ENCODE peak calls at places on chromosomes 4 and X, in eight cellular contexts. One of them, this sample, is unnamed.

GRCh38 chr4:3473251-3473942 is 10.3 kb downstream of the DOK7 start:
- DNase-seq in astrocyte of the spinal cord: no peak
- DNase-seq in OCI-LY7: no peak
- DNase-seq in uterus: no peak
- DNase-seq in NB4: no peak
- DNase-seq in mucosa of descending colon: no peak
- DNase-seq in vagina: no peak
- DNase-seq in astrocyte: no peak
- DNase-seq in this sample: no peak

GRCh38 chr4:57190651-57191481 is 80.7 kb upstream of the IGFBP7 start:
- DNase-seq in astrocyte of the spinal cord: peak; percentile 28
- DNase-seq in OCI-LY7: peak; percentile 31
- DNase-seq in uterus: no peak
- DNase-seq in NB4: peak; percentile 55
- DNase-seq in mucosa of descending colon: peak; percentile 47
- DNase-seq in vagina: no peak
- DNase-seq in astrocyte: peak; percentile 24
- DNase-seq in this sample: peak; percentile 47

GRCh38 chr4:92825785-92826184 is 522.0 kb downstream of the GRID2 start:
- DNase-seq in astrocyte of the spinal cord: no peak
- DNase-seq in OCI-LY7: no peak
- DNase-seq in uterus: no peak
- DNase-seq in NB4: no peak
- DNase-seq in mucosa of descending colon: no peak
- DNase-seq in vagina: no peak
- DNase-seq in astrocyte: no peak
- DNase-seq in this sample: no peak

GRCh38 chr4:80006935-80007744 is 65.9 kb downstream of the ANTXR2 start:
- DNase-seq in astrocyte of the spinal cord: peak; percentile 49
- DNase-seq in OCI-LY7: no peak
- DNase-seq in uterus: peak; percentile 31
- DNase-seq in NB4: peak; percentile 44
- DNase-seq in mucosa of descending colon: no peak
- DNase-seq in vagina: no peak
- DNase-seq in astrocyte: no peak
- DNase-seq in this sample: peak; percentile 81

GRCh38 chr4:47926667-47927258 is 12.4 kb upstream of the NFXL1 start:
- DNase-seq in astrocyte of the spinal cord: peak; percentile 42
- DNase-seq in OCI-LY7: peak; percentile 65
- DNase-seq in uterus: peak; percentile 21
- DNase-seq in NB4: peak; percentile 44
- DNase-seq in mucosa of descending colon: peak; percentile 64
- DNase-seq in vagina: no peak
- DNase-seq in astrocyte: peak; percentile 32
- DNase-seq in this sample: peak; percentile 67

GRCh38 chrX:12767856-12768255 is 23.4 kb upstream of the PRPS2 start:
- DNase-seq in astrocyte of the spinal cord: no peak
- DNase-seq in OCI-LY7: no peak
- DNase-seq in uterus: no peak
- DNase-seq in NB4: no peak
- DNase-seq in mucosa of descending colon: no peak
- DNase-seq in vagina: no peak
- DNase-seq in astrocyte: no peak
- DNase-seq in this sample: no peak

GRCh38 chrX:65610040-65610439 is 57.4 kb upstream of the MSN start:
- DNase-seq in astrocyte of the spinal cord: no peak
- DNase-seq in OCI-LY7: no peak
- DNase-seq in uterus: no peak
- DNase-seq in NB4: peak; percentile 89
- DNase-seq in mucosa of descending colon: no peak
- DNase-seq in vagina: no peak
- DNase-seq in astrocyte: no peak
- DNase-seq in this sample: peak; percentile 77

GRCh38 chr4:88792821-88793220 is 95.2 kb upstream of the NAP1L5 start:
- DNase-seq in astrocyte of the spinal cord: peak; percentile 48
- DNase-seq in OCI-LY7: no peak
- DNase-seq in uterus: no peak
- DNase-seq in NB4: no peak
- DNase-seq in mucosa of descending colon: no peak
- DNase-seq in vagina: no peak
- DNase-seq in astrocyte: peak; percentile 74
- DNase-seq in this sample: no peak

GRCh38 chrX:13369541-13370140 is 49.8 kb upstream of the ATXN3L start:
- DNase-seq in astrocyte of the spinal cord: no peak
- DNase-seq in OCI-LY7: no peak
- DNase-seq in uterus: no peak
- DNase-seq in NB4: no peak
- DNase-seq in mucosa of descending colon: no peak
- DNase-seq in vagina: no peak
- DNase-seq in astrocyte: no peak
- DNase-seq in this sample: no peak

GRCh38 chr4:44145868-44146267 is 302.7 kb downstream of the KCTD8 start:
- DNase-seq in astrocyte of the spinal cord: peak; percentile 58
- DNase-seq in OCI-LY7: no peak
- DNase-seq in uterus: no peak
- DNase-seq in NB4: peak; percentile 4
- DNase-seq in mucosa of descending colon: no peak
- DNase-seq in vagina: no peak
- DNase-seq in astrocyte: peak; percentile 36
- DNase-seq in this sample: peak; percentile 65

GRCh38 chr4:153773236-153773690 is 13.4 kb upstream of the RNF175 start:
- DNase-seq in astrocyte of the spinal cord: no peak
- DNase-seq in OCI-LY7: no peak
- DNase-seq in uterus: no peak
- DNase-seq in NB4: peak; percentile 46
- DNase-seq in mucosa of descending colon: no peak
- DNase-seq in vagina: no peak
- DNase-seq in astrocyte: no peak
- DNase-seq in this sample: no peak

GRCh38 chrX:17039826-17040225 is 93.4 kb downstream of the REPS2 start:
- DNase-seq in astrocyte of the spinal cord: peak; percentile 66
- DNase-seq in OCI-LY7: no peak
- DNase-seq in uterus: no peak
- DNase-seq in NB4: no peak
- DNase-seq in mucosa of descending colon: no peak
- DNase-seq in vagina: no peak
- DNase-seq in astrocyte: peak; percentile 79
- DNase-seq in this sample: peak; percentile 60

GRCh38 chr4:43325220-43325967 is 432.9 kb downstream of the GRXCR1 start:
- DNase-seq in astrocyte of the spinal cord: peak; percentile 22
- DNase-seq in OCI-LY7: no peak
- DNase-seq in uterus: no peak
- DNase-seq in NB4: peak; percentile 4
- DNase-seq in mucosa of descending colon: no peak
- DNase-seq in vagina: no peak
- DNase-seq in astrocyte: peak; percentile 47
- DNase-seq in this sample: no peak

GRCh38 chr4:119300388-119301131 is 21.4 kb downstream of the FABP2 start:
- DNase-seq in astrocyte of the spinal cord: peak; percentile 93
- DNase-seq in OCI-LY7: peak; percentile 93
- DNase-seq in uterus: peak; percentile 90
- DNase-seq in NB4: peak; percentile 95
- DNase-seq in mucosa of descending colon: peak; percentile 97
- DNase-seq in vagina: no peak
- DNase-seq in astrocyte: peak; percentile 81
- DNase-seq in this sample: peak; percentile 92
- TF ChIP-seq CTCF in astrocyte of the spinal cord: no peak
- TF ChIP-seq CTCF in OCI-LY7: peak; percentile 39
- TF ChIP-seq CTCF in uterus: no peak
- TF ChIP-seq CTCF in NB4: no peak
- TF ChIP-seq CTCF in mucosa of descending colon: peak; percentile 9
- TF ChIP-seq CTCF in vagina: no peak
- TF ChIP-seq CTCF in astrocyte: no peak
- TF ChIP-seq CTCF in this sample: peak; percentile 7

GRCh38 chr4:677431-678293 is 3.3 kb downstream of the MYL5 start:
- DNase-seq in astrocyte of the spinal cord: no peak
- DNase-seq in OCI-LY7: peak; percentile 71
- DNase-seq in uterus: no peak
- DNase-seq in NB4: peak; percentile 59
- DNase-seq in mucosa of descending colon: peak; percentile 92
- DNase-seq in vagina: no peak
- DNase-seq in astrocyte: no peak
- DNase-seq in this sample: no peak

GRCh38 chr4:675036-675804 is 878 bp downstream of the MYL5 start:
- DNase-seq in astrocyte of the spinal cord: no peak
- DNase-seq in OCI-LY7: peak; percentile 45
- DNase-seq in uterus: no peak
- DNase-seq in NB4: peak; percentile 69
- DNase-seq in mucosa of descending colon: peak; percentile 23
- DNase-seq in vagina: no peak
- DNase-seq in astrocyte: no peak
- DNase-seq in this sample: no peak

GRCh38 chr4:676871-677235 is 2.5 kb downstream of the MYL5 start:
- DNase-seq in astrocyte of the spinal cord: no peak
- DNase-seq in OCI-LY7: peak; percentile 89
- DNase-seq in uterus: no peak
- DNase-seq in NB4: no peak
- DNase-seq in mucosa of descending colon: peak; percentile 22
- DNase-seq in vagina: no peak
- DNase-seq in astrocyte: no peak
- DNase-seq in this sample: no peak

GRCh38 chr4:674172-675035 is at the start of the genes ATP5ME and MYL5:
- DNase-seq in astrocyte of the spinal cord: peak; percentile 96
- DNase-seq in OCI-LY7: peak; percentile 98
- DNase-seq in uterus: peak; percentile 96
- DNase-seq in NB4: peak; percentile 97
- DNase-seq in mucosa of descending colon: peak; percentile 96
- DNase-seq in vagina: no peak
- DNase-seq in astrocyte: peak; percentile 84
- DNase-seq in this sample: peak; percentile 97

DNA sequence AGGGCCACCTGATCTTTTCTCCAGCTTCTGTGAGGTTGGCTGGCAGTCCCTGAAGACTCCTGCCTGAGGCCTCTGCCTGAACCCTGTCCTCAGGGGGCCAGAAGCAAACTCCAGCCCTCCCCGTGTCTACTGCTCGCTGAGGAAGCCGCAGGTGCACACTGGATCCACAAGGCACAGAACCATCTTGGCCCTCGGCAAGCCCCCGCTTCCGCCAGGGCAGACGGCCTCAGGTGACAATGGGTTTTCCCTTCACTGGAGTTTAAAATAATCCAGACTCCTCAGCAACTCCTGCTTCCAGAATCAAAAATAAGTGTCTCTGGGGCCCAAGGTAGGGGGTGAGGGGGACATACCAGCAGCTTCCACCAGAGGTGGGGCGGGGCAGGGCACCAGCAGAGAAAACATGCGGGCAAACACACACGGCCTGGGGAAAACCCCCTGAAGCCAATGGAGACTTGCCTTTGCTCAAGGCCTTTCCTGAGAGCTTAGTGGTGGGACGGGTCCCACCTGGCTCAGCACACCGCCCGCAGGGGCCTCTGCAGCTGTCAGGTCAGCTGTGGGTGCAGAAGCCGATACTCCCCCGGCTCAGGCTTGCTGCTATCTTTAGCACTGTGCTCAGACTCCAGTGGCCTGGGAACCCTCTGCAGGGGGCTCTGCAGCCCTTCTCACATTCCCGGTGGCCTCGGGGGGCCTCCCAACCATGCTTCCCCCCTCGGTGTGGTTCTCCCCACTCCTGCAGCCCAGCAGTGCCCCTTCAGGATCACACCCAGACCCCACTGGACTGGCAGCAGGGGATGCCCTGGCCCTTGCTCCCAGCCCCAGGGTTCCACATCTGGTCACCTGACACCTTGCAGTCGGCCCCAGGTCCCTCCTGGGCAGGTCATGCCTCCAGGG is 1.9 kb downstream of the MYL5 start:
- DNase-seq in astrocyte of the spinal cord: no peak
- DNase-seq in OCI-LY7: peak; percentile 92
- DNase-seq in uterus: no peak
- DNase-seq in NB4: peak; percentile 66
- DNase-seq in mucosa of descending colon: peak; percentile 30
- DNase-seq in vagina: no peak
- DNase-seq in astrocyte: no peak
- DNase-seq in this sample: no peak
- H3K4me3 ChIP-seq in astrocyte of the spinal cord: no peak overlapping the region
- H3K4me3 ChIP-seq in OCI-LY7: peak overlapping the region; percentile 98
- H3K4me3 ChIP-seq in uterus: no peak overlapping the region
- H3K4me3 ChIP-seq in NB4: no peak overlapping the region
- H3K4me3 ChIP-seq in mucosa of descending colon: no peak overlapping the region
- H3K4me3 ChIP-seq in vagina: no peak overlapping the region
- H3K4me3 ChIP-seq in astrocyte: no peak overlapping the region
- H3K4me3 ChIP-seq in this sample: no peak overlapping the region

DNA sequence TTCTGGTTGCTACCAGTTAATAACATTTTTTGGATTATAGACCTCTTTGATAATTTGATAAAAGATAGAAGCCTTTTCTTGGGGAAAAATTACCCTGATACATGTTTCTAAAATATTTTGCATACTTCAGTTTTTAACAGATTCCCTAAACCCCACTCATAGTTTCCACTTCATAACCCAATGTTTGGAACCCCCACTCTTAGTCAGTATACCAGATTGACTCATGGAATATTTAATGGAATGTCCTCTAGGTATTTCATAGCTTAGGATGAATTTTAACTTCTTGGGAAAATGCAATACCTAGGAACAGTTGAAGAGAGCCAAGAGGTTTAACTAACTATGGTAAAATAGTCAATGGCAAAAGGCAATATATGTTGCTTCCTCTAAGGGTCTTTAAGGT is 159.7 kb downstream of the PCDH7 start:
- DNase-seq in astrocyte of the spinal cord: no peak
- DNase-seq in OCI-LY7: no peak
- DNase-seq in uterus: no peak
- DNase-seq in NB4: no peak
- DNase-seq in mucosa of descending colon: no peak
- DNase-seq in vagina: no peak
- DNase-seq in astrocyte: peak; percentile 58
- DNase-seq in this sample: no peak
- TF ChIP-seq CTCF in astrocyte of the spinal cord: no peak
- TF ChIP-seq CTCF in OCI-LY7: no peak
- TF ChIP-seq CTCF in uterus: no peak
- TF ChIP-seq CTCF in NB4: no peak
- TF ChIP-seq CTCF in mucosa of descending colon: no peak
- TF ChIP-seq CTCF in vagina: no peak
- TF ChIP-seq CTCF in astrocyte: no peak
- TF ChIP-seq CTCF in this sample: no peak

DNA sequence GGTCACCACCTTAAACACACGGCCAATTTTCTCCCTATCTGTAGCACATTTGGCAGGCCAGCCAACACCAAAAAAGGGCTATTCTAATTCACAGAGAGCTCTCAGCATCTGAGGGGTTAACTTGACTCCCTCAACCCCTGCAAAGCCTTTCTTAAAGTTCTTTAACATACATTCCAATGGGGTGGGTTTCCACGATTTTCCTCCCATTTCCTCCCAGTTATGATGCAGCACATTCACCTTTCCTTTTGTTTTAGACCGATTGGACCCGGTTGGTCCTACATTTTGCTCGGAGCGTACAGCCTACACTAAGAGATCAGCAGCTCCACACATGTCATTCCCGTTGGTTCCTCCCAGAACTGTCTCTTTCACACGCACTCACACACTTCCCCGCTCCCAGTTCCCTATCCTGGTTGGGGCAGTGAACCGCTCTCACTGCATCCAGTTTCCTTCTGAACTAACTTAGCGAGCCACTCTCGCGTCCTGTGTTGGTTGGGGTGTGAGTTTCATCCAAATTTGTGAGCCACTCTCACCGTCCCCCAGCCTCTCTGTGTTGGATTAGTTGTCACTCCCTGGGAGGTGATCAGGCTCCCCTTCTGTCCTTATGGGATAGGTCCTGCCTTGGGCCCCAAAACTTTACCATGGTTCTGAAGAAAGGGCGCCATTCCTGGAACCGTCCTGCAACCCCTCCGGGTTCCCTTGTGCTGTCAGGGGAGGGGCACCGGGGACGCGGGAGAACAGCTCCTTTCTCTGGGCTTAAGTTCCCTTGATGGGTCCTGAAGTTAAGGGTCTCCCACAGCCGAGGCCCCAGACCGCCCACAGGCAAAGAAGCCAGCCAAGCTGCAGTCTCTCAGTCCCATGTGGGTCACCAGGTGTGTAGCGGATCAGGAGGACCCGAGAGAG is 45.1 kb downstream of the UGT2A3 start:
- DNase-seq in astrocyte of the spinal cord: no peak
- DNase-seq in OCI-LY7: no peak
- DNase-seq in uterus: no peak
- DNase-seq in NB4: no peak
- DNase-seq in mucosa of descending colon: peak; percentile 28
- DNase-seq in vagina: no peak
- DNase-seq in astrocyte: peak; percentile 7
- DNase-seq in this sample: peak; percentile 10
- H3K4me3 ChIP-seq in astrocyte of the spinal cord: peak overlapping the region; percentile 12
- H3K4me3 ChIP-seq in OCI-LY7: no peak overlapping the region
- H3K4me3 ChIP-seq in uterus: no peak overlapping the region
- H3K4me3 ChIP-seq in NB4: no peak overlapping the region
- H3K4me3 ChIP-seq in mucosa of descending colon: no peak overlapping the region
- H3K4me3 ChIP-seq in vagina: peak overlapping the region; percentile 30
- H3K4me3 ChIP-seq in astrocyte: peak overlapping the region; percentile 17
- H3K4me3 ChIP-seq in this sample: peak overlapping the region; percentile 34

This sample was measured in fibroblast of pulmonary artery.